ENCODE peak calls at places on chromosomes 13 and 19, in nine cellular contexts. One of them, this sample, is unnamed.

GRCh38 chr19:35908977-35909683 is 1.0 kb upstream of the TYROBP start:
- DNase-seq in hepatic stellate cell: no peak
- DNase-seq in uterus: no peak
- DNase-seq in posterior cingulate gyrus: peak; percentile 33
- DNase-seq in activated T-helper 1 cell treated with Interleukin-2 at 50 U/mL for 16 hours: no peak
- DNase-seq in posterior vena cava: peak; percentile 95
- DNase-seq in H54: no peak
- DNase-seq in NCI-H1092: no peak
- DNase-seq in activated naive CD4-positive, alpha-beta T cell: no peak
- DNase-seq in this sample: peak; percentile 95

GRCh38 chr19:34677386-34678084 is at the start of gene ZNF302:
- DNase-seq in posterior vena cava: peak; percentile 99
- DNase-seq in activated T-helper 1 cell treated with Interleukin-2 at 50 U/mL for 16 hours: peak; percentile 89
- DNase-seq in activated naive CD4-positive, alpha-beta T cell: peak; percentile 85
- DNase-seq in hepatic stellate cell: peak; percentile 95
- DNase-seq in uterus: peak; percentile 95
- DNase-seq in NCI-H1092: peak; percentile 89
- DNase-seq in H54: peak; percentile 48
- DNase-seq in posterior cingulate gyrus: peak; percentile 93
- DNase-seq in this sample: peak; percentile 98

GRCh38 chr13:60134376-60134775 is 29.4 kb downstream of the DIAPH3 start:
- DNase-seq in activated naive CD4-positive, alpha-beta T cell: no peak
- DNase-seq in NCI-H1092: no peak
- DNase-seq in hepatic stellate cell: no peak
- DNase-seq in uterus: no peak
- DNase-seq in posterior vena cava: no peak
- DNase-seq in activated T-helper 1 cell treated with Interleukin-2 at 50 U/mL for 16 hours: no peak
- DNase-seq in H54: no peak
- DNase-seq in posterior cingulate gyrus: no peak
- DNase-seq in this sample: no peak

GRCh38 chr13:110396913-110397379 is 89.9 kb downstream of the COL4A2 start:
- DNase-seq in posterior cingulate gyrus: no peak
- DNase-seq in posterior vena cava: peak; percentile 97
- DNase-seq in NCI-H1092: no peak
- DNase-seq in activated naive CD4-positive, alpha-beta T cell: no peak
- DNase-seq in H54: peak; percentile 91
- DNase-seq in activated T-helper 1 cell treated with Interleukin-2 at 50 U/mL for 16 hours: no peak
- DNase-seq in hepatic stellate cell: peak; percentile 71
- DNase-seq in uterus: peak; percentile 94
- DNase-seq in this sample: peak; percentile 92

GRCh38 chr13:28532226-28533048 is 37.5 kb upstream of the FLT1 start:
- DNase-seq in activated naive CD4-positive, alpha-beta T cell: no peak
- DNase-seq in uterus: no peak
- DNase-seq in H54: no peak
- DNase-seq in posterior vena cava: no peak
- DNase-seq in NCI-H1092: no peak
- DNase-seq in posterior cingulate gyrus: no peak
- DNase-seq in hepatic stellate cell: peak; percentile 20
- DNase-seq in activated T-helper 1 cell treated with Interleukin-2 at 50 U/mL for 16 hours: no peak
- DNase-seq in this sample: peak; percentile 59

GRCh38 chr19:15330801-15331418 is 1.4 kb downstream of the BRD4 start:
- DNase-seq in uterus: no peak
- DNase-seq in posterior cingulate gyrus: no peak
- DNase-seq in posterior vena cava: no peak
- DNase-seq in NCI-H1092: no peak
- DNase-seq in activated T-helper 1 cell treated with Interleukin-2 at 50 U/mL for 16 hours: no peak
- DNase-seq in H54: peak; percentile 88
- DNase-seq in activated naive CD4-positive, alpha-beta T cell: no peak
- DNase-seq in hepatic stellate cell: peak; percentile 82
- DNase-seq in this sample: no peak

GRCh38 chr13:30720470-30720869 is 14.9 kb upstream of the ALOX5AP start:
- DNase-seq in hepatic stellate cell: no peak
- DNase-seq in H54: no peak
- DNase-seq in NCI-H1092: no peak
- DNase-seq in activated T-helper 1 cell treated with Interleukin-2 at 50 U/mL for 16 hours: no peak
- DNase-seq in posterior vena cava: no peak
- DNase-seq in activated naive CD4-positive, alpha-beta T cell: no peak
- DNase-seq in uterus: no peak
- DNase-seq in posterior cingulate gyrus: no peak
- DNase-seq in this sample: no peak

GRCh38 chr19:53055117-53055516 is 10.6 kb downstream of the ERVV-2 start:
- DNase-seq in uterus: no peak
- DNase-seq in activated naive CD4-positive, alpha-beta T cell: no peak
- DNase-seq in NCI-H1092: no peak
- DNase-seq in posterior vena cava: no peak
- DNase-seq in hepatic stellate cell: no peak
- DNase-seq in activated T-helper 1 cell treated with Interleukin-2 at 50 U/mL for 16 hours: no peak
- DNase-seq in posterior cingulate gyrus: no peak
- DNase-seq in H54: no peak
- DNase-seq in this sample: no peak

GRCh38 chr19:1503089-1503924 is 9.5 kb downstream of the ADAMTSL5 start:
- DNase-seq in H54: no peak
- DNase-seq in hepatic stellate cell: no peak
- DNase-seq in activated naive CD4-positive, alpha-beta T cell: peak; percentile 28
- DNase-seq in NCI-H1092: no peak
- DNase-seq in activated T-helper 1 cell treated with Interleukin-2 at 50 U/mL for 16 hours: peak; percentile 46
- DNase-seq in posterior vena cava: peak; percentile 75
- DNase-seq in uterus: peak; percentile 61
- DNase-seq in posterior cingulate gyrus: peak; percentile 55
- DNase-seq in this sample: peak; percentile 71

GRCh38 chr19:41707502-41707812 is 969 bp upstream of the CEACAM5 start:
- DNase-seq in posterior vena cava: no peak
- DNase-seq in posterior cingulate gyrus: no peak
- DNase-seq in activated naive CD4-positive, alpha-beta T cell: no peak
- DNase-seq in activated T-helper 1 cell treated with Interleukin-2 at 50 U/mL for 16 hours: no peak
- DNase-seq in NCI-H1092: peak; percentile 22
- DNase-seq in H54: no peak
- DNase-seq in uterus: peak; percentile 7
- DNase-seq in hepatic stellate cell: no peak
- DNase-seq in this sample: no peak

GRCh38 chr19:30590596-30591229 is 218.5 kb downstream of the ZNF536 start:
- DNase-seq in activated T-helper 1 cell treated with Interleukin-2 at 50 U/mL for 16 hours: no peak
- DNase-seq in posterior cingulate gyrus: peak; percentile 62
- DNase-seq in posterior vena cava: no peak
- DNase-seq in H54: no peak
- DNase-seq in uterus: no peak
- DNase-seq in NCI-H1092: no peak
- DNase-seq in activated naive CD4-positive, alpha-beta T cell: no peak
- DNase-seq in hepatic stellate cell: no peak
- DNase-seq in this sample: no peak

GRCh38 chr13:76971215-76971614 is 20.7 kb upstream of the CLN5 start:
- DNase-seq in uterus: no peak
- DNase-seq in activated naive CD4-positive, alpha-beta T cell: no peak
- DNase-seq in hepatic stellate cell: no peak
- DNase-seq in posterior vena cava: no peak
- DNase-seq in NCI-H1092: no peak
- DNase-seq in posterior cingulate gyrus: no peak
- DNase-seq in activated T-helper 1 cell treated with Interleukin-2 at 50 U/mL for 16 hours: no peak
- DNase-seq in H54: no peak
- DNase-seq in this sample: no peak

GRCh38 chr19:38711726-38712153 is 32.5 kb downstream of the CAPN12 start:
- DNase-seq in hepatic stellate cell: peak; percentile 97
- DNase-seq in NCI-H1092: peak; percentile 13
- DNase-seq in activated T-helper 1 cell treated with Interleukin-2 at 50 U/mL for 16 hours: no peak
- DNase-seq in posterior cingulate gyrus: no peak
- DNase-seq in H54: peak; percentile 96
- DNase-seq in uterus: peak; percentile 60
- DNase-seq in posterior vena cava: no peak
- DNase-seq in activated naive CD4-positive, alpha-beta T cell: no peak
- DNase-seq in this sample: no peak

GRCh38 chr19:4369888-4370260 is 26.5 kb downstream of the MPND start:
- DNase-seq in posterior vena cava: peak; percentile 88
- DNase-seq in activated T-helper 1 cell treated with Interleukin-2 at 50 U/mL for 16 hours: peak; percentile 62
- DNase-seq in uterus: no peak
- DNase-seq in posterior cingulate gyrus: peak; percentile 76
- DNase-seq in H54: no peak
- DNase-seq in activated naive CD4-positive, alpha-beta T cell: peak; percentile 24
- DNase-seq in NCI-H1092: no peak
- DNase-seq in hepatic stellate cell: no peak
- DNase-seq in this sample: no peak

GRCh38 chr19:890831-891230 is 2.2 kb downstream of the MED16 start:
- DNase-seq in activated T-helper 1 cell treated with Interleukin-2 at 50 U/mL for 16 hours: no peak
- DNase-seq in uterus: no peak
- DNase-seq in hepatic stellate cell: no peak
- DNase-seq in posterior vena cava: no peak
- DNase-seq in activated naive CD4-positive, alpha-beta T cell: no peak
- DNase-seq in NCI-H1092: no peak
- DNase-seq in posterior cingulate gyrus: no peak
- DNase-seq in H54: no peak
- DNase-seq in this sample: no peak

GRCh38 chr13:31768351-31768750 is 29.0 kb downstream of the RXFP2 start:
- DNase-seq in H54: no peak
- DNase-seq in posterior vena cava: no peak
- DNase-seq in activated T-helper 1 cell treated with Interleukin-2 at 50 U/mL for 16 hours: no peak
- DNase-seq in NCI-H1092: no peak
- DNase-seq in posterior cingulate gyrus: no peak
- DNase-seq in hepatic stellate cell: no peak
- DNase-seq in uterus: no peak
- DNase-seq in activated naive CD4-positive, alpha-beta T cell: no peak
- DNase-seq in this sample: no peak

GRCh38 chr19:1167687-1168561 is 6.1 kb downstream of the SBNO2 start:
- DNase-seq in posterior cingulate gyrus: no peak
- DNase-seq in activated T-helper 1 cell treated with Interleukin-2 at 50 U/mL for 16 hours: no peak
- DNase-seq in H54: no peak
- DNase-seq in posterior vena cava: peak; percentile 78
- DNase-seq in uterus: no peak
- DNase-seq in activated naive CD4-positive, alpha-beta T cell: no peak
- DNase-seq in hepatic stellate cell: no peak
- DNase-seq in NCI-H1092: no peak
- DNase-seq in this sample: peak; percentile 50

GRCh38 chr19:5624154-5624663 is 1.3 kb downstream of the SAFB start:
- DNase-seq in hepatic stellate cell: peak; percentile 40
- DNase-seq in posterior cingulate gyrus: peak; percentile 34
- DNase-seq in H54: no peak
- DNase-seq in uterus: peak; percentile 39
- DNase-seq in posterior vena cava: no peak
- DNase-seq in activated naive CD4-positive, alpha-beta T cell: no peak
- DNase-seq in activated T-helper 1 cell treated with Interleukin-2 at 50 U/mL for 16 hours: no peak
- DNase-seq in NCI-H1092: no peak
- DNase-seq in this sample: no peak

GRCh38 chr19:17530586-17530985 is 19.1 kb downstream of the PGLS start:
- DNase-seq in activated T-helper 1 cell treated with Interleukin-2 at 50 U/mL for 16 hours: no peak
- DNase-seq in H54: no peak
- DNase-seq in uterus: no peak
- DNase-seq in NCI-H1092: peak; percentile 63
- DNase-seq in activated naive CD4-positive, alpha-beta T cell: no peak
- DNase-seq in posterior vena cava: no peak
- DNase-seq in hepatic stellate cell: no peak
- DNase-seq in posterior cingulate gyrus: no peak
- DNase-seq in this sample: no peak

GRCh38 chr13:31310781-31311180 is 111.0 kb downstream of the B3GLCT start:
- DNase-seq in NCI-H1092: peak; percentile 29
- DNase-seq in posterior vena cava: no peak
- DNase-seq in hepatic stellate cell: no peak
- DNase-seq in uterus: no peak
- DNase-seq in posterior cingulate gyrus: no peak
- DNase-seq in H54: no peak
- DNase-seq in activated naive CD4-positive, alpha-beta T cell: no peak
- DNase-seq in activated T-helper 1 cell treated with Interleukin-2 at 50 U/mL for 16 hours: no peak
- DNase-seq in this sample: peak; percentile 66

GRCh38 chr13:30639671-30640070 is 22.0 kb downstream of the USPL1 start:
- DNase-seq in posterior cingulate gyrus: no peak
- DNase-seq in uterus: no peak
- DNase-seq in activated T-helper 1 cell treated with Interleukin-2 at 50 U/mL for 16 hours: no peak
- DNase-seq in activated naive CD4-positive, alpha-beta T cell: no peak
- DNase-seq in posterior vena cava: no peak
- DNase-seq in H54: no peak
- DNase-seq in NCI-H1092: no peak
- DNase-seq in hepatic stellate cell: peak; percentile 13
- DNase-seq in this sample: no peak

GRCh38 chr13:59356607-59357006 is 807.1 kb downstream of the DIAPH3 start:
- DNase-seq in NCI-H1092: peak; percentile 82
- DNase-seq in uterus: peak; percentile 31
- DNase-seq in H54: no peak
- DNase-seq in posterior cingulate gyrus: no peak
- DNase-seq in activated naive CD4-positive, alpha-beta T cell: no peak
- DNase-seq in posterior vena cava: peak; percentile 92
- DNase-seq in hepatic stellate cell: peak; percentile 7
- DNase-seq in activated T-helper 1 cell treated with Interleukin-2 at 50 U/mL for 16 hours: no peak
- DNase-seq in this sample: peak; percentile 81

GRCh38 chr19:53461866-53462265 is 5.7 kb upstream of the ZNF813 start:
- DNase-seq in activated naive CD4-positive, alpha-beta T cell: no peak
- DNase-seq in H54: no peak
- DNase-seq in NCI-H1092: no peak
- DNase-seq in uterus: no peak
- DNase-seq in hepatic stellate cell: no peak
- DNase-seq in posterior cingulate gyrus: no peak
- DNase-seq in posterior vena cava: no peak
- DNase-seq in activated T-helper 1 cell treated with Interleukin-2 at 50 U/mL for 16 hours: no peak
- DNase-seq in this sample: no peak

GRCh38 chr13:67383358-67383757 is 153.2 kb upstream of the PCDH9 start:
- DNase-seq in hepatic stellate cell: no peak
- DNase-seq in H54: no peak
- DNase-seq in NCI-H1092: peak; percentile 51
- DNase-seq in activated naive CD4-positive, alpha-beta T cell: no peak
- DNase-seq in uterus: no peak
- DNase-seq in posterior cingulate gyrus: no peak
- DNase-seq in activated T-helper 1 cell treated with Interleukin-2 at 50 U/mL for 16 hours: no peak
- DNase-seq in posterior vena cava: no peak
- DNase-seq in this sample: no peak

GRCh38 chr13:113105032-113105993 is at the start of gene F7:
- DNase-seq in uterus: no peak
- DNase-seq in H54: no peak
- DNase-seq in NCI-H1092: no peak
- DNase-seq in activated T-helper 1 cell treated with Interleukin-2 at 50 U/mL for 16 hours: no peak
- DNase-seq in posterior cingulate gyrus: no peak
- DNase-seq in activated naive CD4-positive, alpha-beta T cell: no peak
- DNase-seq in posterior vena cava: no peak
- DNase-seq in hepatic stellate cell: no peak
- DNase-seq in this sample: peak; percentile 27

GRCh38 chr19:12194827-12195500 is 32.1 kb downstream of the ZNF136 start:
- DNase-seq in NCI-H1092: peak; percentile 93
- DNase-seq in activated T-helper 1 cell treated with Interleukin-2 at 50 U/mL for 16 hours: peak; percentile 26
- DNase-seq in posterior vena cava: peak; percentile 92
- DNase-seq in uterus: peak; percentile 67
- DNase-seq in posterior cingulate gyrus: peak; percentile 90
- DNase-seq in H54: no peak
- DNase-seq in activated naive CD4-positive, alpha-beta T cell: peak; percentile 43
- DNase-seq in hepatic stellate cell: peak; percentile 11
- DNase-seq in this sample: peak; percentile 90

GRCh38 chr19:38270587-38271167 is 6.3 kb downstream of the SPINT2 start:
- DNase-seq in uterus: no peak
- DNase-seq in posterior vena cava: no peak
- DNase-seq in activated naive CD4-positive, alpha-beta T cell: no peak
- DNase-seq in hepatic stellate cell: peak; percentile 56
- DNase-seq in NCI-H1092: no peak
- DNase-seq in posterior cingulate gyrus: no peak
- DNase-seq in activated T-helper 1 cell treated with Interleukin-2 at 50 U/mL for 16 hours: no peak
- DNase-seq in H54: peak; percentile 96
- DNase-seq in this sample: no peak